ENCODE peak calls at places on chromosome 10, in eight cellular contexts. B, A, M, N, T, Y, Z and U are unnamed samples.
A peak's percentile ranks its signal among the peaks of the same experiment; 100 is the strongest.

GRCh38 chr10:83701799-83702198 is 437.5 kb upstream of the GHITM start:
- DNase-seq in B (no peak), A (no peak), M (no peak), N (no peak), T (no peak), Y (no peak), Z (no peak), U (no peak)

GRCh38 chr10:87068281-87068680 is 26.4 kb downstream of the GLUD1 start:
- DNase-seq in B (no peak), A (no peak), M (no peak), N (no peak), T (no peak), Y (no peak), Z (no peak), U (no peak)

GRCh38 chr10:28684986-28685580 is 7.8 kb downstream of the BAMBI start:
- DNase-seq in B (no peak), A (no peak), M (no peak), N (peak; percentile 16), T (no peak), Y (no peak), Z (no peak), U (no peak)

GRCh38 chr10:96389785-96390184 is 31.0 kb upstream of the OPALIN start:
- DNase-seq in B (no peak), A (no peak), M (no peak), N (no peak), T (no peak), Y (no peak), Z (no peak), U (no peak)

GRCh38 chr10:33675235-33675634 is 340.8 kb upstream of the NRP1 start:
- DNase-seq in B (no peak), A (no peak), M (no peak), N (no peak), T (no peak), Y (no peak), Z (no peak), U (no peak)

GRCh38 chr10:124156524-124157225 is 63.3 kb upstream of the CHST15 start:
- DNase-seq in B (no peak), A (no peak), M (no peak), N (no peak), T (peak; percentile 36), Y (no peak), Z (peak; percentile 85), U (no peak)

GRCh38 chr10:88117227-88117626 is 253.8 kb downstream of the PTEN start:
- DNase-seq in B (no peak), A (no peak), M (no peak), N (no peak), T (no peak), Y (no peak), Z (no peak), U (no peak)

GRCh38 chr10:662686-663465 is 26.6 kb downstream of the DIP2C start:
- DNase-seq in B (no peak), A (no peak), M (no peak), N (no peak), T (no peak), Y (no peak), Z (no peak), U (no peak)

GRCh38 chr10:87991946-87992345 is 128.5 kb downstream of the PTEN start:
- DNase-seq in B (no peak), A (no peak), M (no peak), N (no peak), T (no peak), Y (no peak), Z (no peak), U (no peak)

GRCh38 chr10:102422586-102423129 is 2.0 kb downstream of the FBXL15 start:
- DNase-seq in B (peak; percentile 80), A (peak; percentile 34), M (no peak), N (peak; percentile 82), T (peak; percentile 81), Y (peak; percentile 76), Z (peak; percentile 78), U (peak; percentile 80)

GRCh38 chr10:18137111-18137510 is 3.1 kb upstream of the CACNB2 start:
- DNase-seq in B (no peak), A (no peak), M (no peak), N (no peak), T (no peak), Y (no peak), Z (no peak), U (no peak)

GRCh38 chr10:14545827-14546226 is 215.1 kb upstream of the FRMD4A start:
- DNase-seq in B (no peak), A (no peak), M (no peak), N (no peak), T (no peak), Y (no peak), Z (no peak), U (no peak)

GRCh38 chr10:78770167-78771090 is 298.3 kb upstream of the ZMIZ1 start:
- DNase-seq in B (no peak), A (no peak), M (no peak), N (no peak), T (no peak), Y (no peak), Z (no peak), U (no peak)

GRCh38 chr10:130021373-130021950 is 57.4 kb upstream of the EBF3 start:
- DNase-seq in B (no peak), A (no peak), M (no peak), N (no peak), T (peak; percentile 50), Y (no peak), Z (no peak), U (no peak)

GRCh38 chr10:129417882-129418281 is 49.2 kb upstream of the MGMT start:
- DNase-seq in B (no peak), A (no peak), M (no peak), N (no peak), T (no peak), Y (no peak), Z (no peak), U (no peak)

GRCh38 chr10:86262671-86263165 is 103.9 kb downstream of the GRID1 start:
- DNase-seq in B (no peak), A (peak; percentile 74), M (no peak), N (no peak), T (no peak), Y (no peak), Z (peak; percentile 71), U (peak; percentile 87)

GRCh38 chr10:116287906-116288501 is 15.0 kb upstream of the GFRA1 start:
- DNase-seq in B (peak; percentile 46), A (no peak), M (no peak), N (peak; percentile 35), T (no peak), Y (peak; percentile 39), Z (peak; percentile 19), U (no peak)

GRCh38 chr10:68367121-68367520 is 34.4 kb upstream of the PBLD start:
- DNase-seq in B (no peak), A (no peak), M (no peak), N (no peak), T (no peak), Y (no peak), Z (no peak), U (no peak)

GRCh38 chr10:114925675-114926204 is 12.3 kb upstream of the TRUB1 start:
- DNase-seq in B (no peak), A (no peak), M (no peak), N (no peak), T (no peak), Y (peak; percentile 25), Z (no peak), U (no peak)

GRCh38 chr10:48496831-48497792 is 107.8 kb downstream of the ARHGAP22 start:
- DNase-seq in B (no peak), A (no peak), M (no peak), N (no peak), T (no peak), Y (no peak), Z (no peak), U (peak; percentile 52)

GRCh38 chr10:6223981-6224380 is 21.2 kb downstream of the PFKFB3 start:
- DNase-seq in B (no peak), A (no peak), M (no peak), N (no peak), T (no peak), Y (no peak), Z (no peak), U (no peak)

GRCh38 chr10:131739201-131739600 is 161.6 kb upstream of the PPP2R2D start:
- DNase-seq in B (no peak), A (peak; percentile 17), M (no peak), N (no peak), T (no peak), Y (no peak), Z (no peak), U (peak; percentile 36)

GRCh38 chr10:71218046-71218832 is 5.9 kb downstream of the UNC5B start:
- DNase-seq in B (no peak), A (peak; percentile 65), M (no peak), N (no peak), T (no peak), Y (no peak), Z (no peak), U (no peak)

GRCh38 chr10:49616421-49617230 is 2.8 kb downstream of the CHAT start:
- DNase-seq in B (no peak), A (no peak), M (no peak), N (no peak), T (no peak), Y (no peak), Z (no peak), U (no peak)

GRCh38 chr10:16909961-16910794 is 93.0 kb upstream of the RSU1 start:
- DNase-seq in B (no peak), A (no peak), M (no peak), N (no peak), T (no peak), Y (no peak), Z (no peak), U (no peak)

GRCh38 chr10:55631071-55631654 is 729.9 kb downstream of the ZWINT start:
- DNase-seq in B (peak; percentile 88), A (peak; percentile 46), M (no peak), N (peak; percentile 21), T (peak; percentile 43), Y (peak; percentile 73), Z (peak; percentile 68), U (peak; percentile 35)